ENCODE peak calls at places on chromosomes 5 and 9, in four cellular contexts. W is activated T-helper 9 cell treated with anti-CD3 and anti-CD28 coated beads, Interleukin-2, amount 50 U/mL, for 16 hours; F is frontal cortex; E is GM10248. H is an unnamed sample.

GRCh38 chr9:109448223-109448622 is 49.9 kb downstream of the PTPN3 start:
- DNase-seq in W (no peak), F (no peak), E (no peak), H (no peak)

GRCh38 chr9:126317513-126317912 is 9.1 kb upstream of the MVB12B start:
- DNase-seq in E (no peak), F (no peak), W (no peak), H (no peak)

GRCh38 chr5:131221888-131222287 is 42.0 kb upstream of the CDC42SE2 start:
- DNase-seq in E (no peak), F (no peak), W (no peak), H (no peak)

GRCh38 chr5:125058185-125058826 is 311.9 kb upstream of the ZNF608 start:
- DNase-seq in W (no peak), E (no peak), F (no peak), H (no peak)

GRCh38 chr5:96250782-96251181 is 182.3 kb downstream of the PCSK1 start:
- DNase-seq in E (no peak), F (no peak), W (no peak), H (no peak)

GRCh38 chr9:136303066-136303824 is 649 bp downstream of the CCDC187 start:
- DNase-seq in W (no peak), F (no peak), E (no peak), H (no peak)

GRCh38 chr9:137417161-137418021 is 5.6 kb downstream of the EXD3 start:
- DNase-seq in W (no peak), F (no peak), E (no peak), H (no peak)

GRCh38 chr9:755454-756381 is 85.8 kb upstream of the DMRT1 start:
- DNase-seq in E (no peak), F (no peak), W (no peak), H (no peak)

GRCh38 chr9:131300444-131300843 is 10.9 kb downstream of the PLPP7 start:
- DNase-seq in W (no peak), E (no peak), F (no peak), H (no peak)

GRCh38 chr5:80369521-80369920 is 38.3 kb upstream of the ZFYVE16 start:
- DNase-seq in F (no peak), E (no peak), W (no peak), H (no peak)

GRCh38 chr9:13443380-13444271 is 164.1 kb upstream of the MPDZ start:
- DNase-seq in F (no peak), W (no peak), E (no peak), H (no peak)

GRCh38 chr9:133256057-133256461 is 18.9 kb downstream of the ABO start:
- DNase-seq in W (no peak), F (no peak), E (no peak), H (no peak)

GRCh38 chr9:107732781-107733529 is 243.4 kb upstream of the KLF4 start:
- DNase-seq in F (no peak), W (no peak), E (no peak), H (no peak)

GRCh38 chr5:169591636-169592035 is 8.1 kb downstream of the SPDL1 start:
- DNase-seq in E (no peak), W (no peak), F (no peak), H (no peak)

GRCh38 chr5:39309534-39309933 is 54.8 kb downstream of the C9 start:
- DNase-seq in E (no peak), W (no peak), F (no peak), H (no peak)

GRCh38 chr5:43413966-43414365 is 1.8 kb upstream of the CCL28 start:
- DNase-seq in E (no peak), W (no peak), F (no peak), H (no peak)

GRCh38 chr5:170302729-170303501 is 5.3 kb upstream of the LCP2 start:
- DNase-seq in F (peak), E (peak), W (peak), H (no peak)

GRCh38 chr5:31066655-31067328 is 126.7 kb upstream of the CDH6 start:
- DNase-seq in E (no peak), W (no peak), F (no peak), H (no peak)

GRCh38 chr9:137619240-137620090 is 660 bp downstream of the EHMT1 start:
- DNase-seq in E (peak), F (peak), W (peak), H (no peak)

GRCh38 chr5:149002053-149002452 is 60.8 kb downstream of the SH3TC2 start:
- DNase-seq in W (no peak), E (no peak), F (no peak), H (peak)

GRCh38 chr9:127438394-127438793 is 12.8 kb downstream of the RPL12 start:
- DNase-seq in F (no peak), W (no peak), E (no peak), H (no peak)

GRCh38 chr5:175521313-175521833 is 43.0 kb downstream of the SFXN1 start:
- DNase-seq in E (no peak), F (no peak), W (peak), H (no peak)

GRCh38 chr5:96377597-96377996 is 55.5 kb downstream of the PCSK1 start:
- DNase-seq in W (no peak), F (no peak), E (no peak), H (no peak)

GRCh38 chr9:83142389-83142788 is 79.4 kb upstream of the RASEF start:
- DNase-seq in E (no peak), F (no peak), W (no peak), H (no peak)

GRCh38 chr5:96431376-96432244 is 1.4 kb downstream of the PCSK1 start:
- DNase-seq in W (no peak), F (no peak), E (peak), H (no peak)

GRCh38 chr9:128136816-128137793 is 9.6 kb upstream of the PTGES2 start:
- DNase-seq in F (no peak), W (no peak), E (no peak), H (no peak)

GRCh38 chr5:81575924-81576323 is 175.0 kb downstream of the SSBP2 start:
- DNase-seq in W (no peak), F (no peak), E (no peak), H (no peak)